ENCODE peak calls at places on chromosomes 7 and 10, in six cellular contexts. R, S, M, O, A and J are unnamed samples.

GRCh38 chr7:133458688-133459087 is 205.8 kb downstream of the EXOC4 start:
- DNase-seq in M (no peak), A (no peak), S (no peak), O (no peak), R (no peak), J (no peak)

GRCh38 chr10:37639200-37639599 is 218.2 kb downstream of the ZNF248 start:
- DNase-seq in R (no peak), M (no peak), S (no peak), O (no peak), A (no peak), J (no peak)

GRCh38 chr7:33237034-33237433 is 107.7 kb downstream of the BBS9 start:
- DNase-seq in R (no peak), O (no peak), A (no peak), S (no peak), M (no peak), J (no peak)

GRCh38 chr10:554182-554848 is 135.2 kb downstream of the DIP2C start:
- DNase-seq in S (no peak), A (no peak), O (no peak), M (no peak), R (peak; percentile 47), J (peak; percentile 61)

GRCh38 chr10:14063531-14064317 is 267.0 kb downstream of the FRMD4A start:
- DNase-seq in R (peak; percentile 96), S (no peak), A (no peak), O (no peak), M (no peak), J (peak; percentile 85)

GRCh38 chr7:157513162-157513621 is 176.4 kb downstream of the DNAJB6 start:
- DNase-seq in R (no peak), O (no peak), M (peak; percentile 71), A (no peak), S (peak; percentile 12), J (peak; percentile 67)

GRCh38 chr10:114525368-114525949 is 121.2 kb upstream of the AFAP1L2 start:
- DNase-seq in R (peak; percentile 14), S (no peak), O (no peak), A (peak; percentile 59), M (no peak), J (no peak)

GRCh38 chr10:49303711-49304110 is 4.7 kb downstream of the C10orf71 start:
- DNase-seq in O (no peak), S (no peak), M (no peak), R (no peak), A (no peak), J (no peak)

GRCh38 chr10:31707578-31708411 is 220.8 kb downstream of the ARHGAP12 start:
- DNase-seq in R (peak; percentile 77), M (no peak), O (peak; percentile 76), A (no peak), S (peak; percentile 62), J (peak; percentile 92)

GRCh38 chr10:121378402-121378801 is 219.8 kb downstream of the FGFR2 start:
- DNase-seq in O (no peak), S (no peak), A (no peak), M (no peak), R (no peak), J (no peak)

GRCh38 chr7:24572421-24573007 is 738 bp upstream of the PALS2 start:
- DNase-seq in S (peak; percentile 46), A (peak; percentile 67), R (peak; percentile 52), O (no peak), M (peak; percentile 19), J (peak; percentile 80)

GRCh38 chr7:113085781-113086390 is 741 bp downstream of the GPR85 start:
- DNase-seq in A (no peak), M (peak; percentile 1), R (peak; percentile 40), O (no peak), S (no peak), J (no peak)

GRCh38 chr7:41870505-41871138 is 167.7 kb upstream of the INHBA start:
- DNase-seq in O (no peak), M (no peak), S (no peak), R (peak; percentile 16), A (no peak), J (no peak)

GRCh38 chr7:38007096-38007495 is 86.7 kb downstream of the EPDR1 start:
- DNase-seq in A (no peak), O (no peak), R (no peak), S (no peak), M (no peak), J (no peak)

GRCh38 chr10:73099141-73099540 is 2.5 kb upstream of the P4HA1 start:
- DNase-seq in M (no peak), S (no peak), R (peak; percentile 20), A (no peak), O (no peak), J (no peak)

GRCh38 chr7:80967536-80968297 is 48.9 kb upstream of the SEMA3C start:
- DNase-seq in R (peak; percentile 45), M (no peak), S (no peak), A (no peak), O (no peak), J (no peak)

GRCh38 chr10:118374404-118374803 is 32.3 kb upstream of the FAM204A start:
- DNase-seq in R (no peak), A (no peak), M (no peak), S (no peak), O (no peak), J (no peak)

GRCh38 chr10:78162867-78163266 is 129.2 kb downstream of the RPS24 start:
- DNase-seq in O (no peak), A (no peak), S (no peak), M (no peak), R (no peak), J (no peak)

GRCh38 chr10:29501692-29502091 is 133.1 kb downstream of the SVIL start:
- DNase-seq in M (no peak), A (peak; percentile 89), R (peak; percentile 96), S (no peak), O (no peak), J (no peak)

GRCh38 chr7:16431646-16432424 is 10.5 kb upstream of the CRPPA start:
- DNase-seq in S (peak; percentile 22), M (peak; percentile 33), O (no peak), R (peak; percentile 38), A (peak; percentile 50), J (no peak)

GRCh38 chr7:125059861-125060456 is 130.3 kb upstream of the POT1 start:
- DNase-seq in M (no peak), S (no peak), O (no peak), A (no peak), R (peak; percentile 39), J (no peak)

GRCh38 chr10:113780681-113781250 is 29.3 kb downstream of the PLEKHS1 start:
- DNase-seq in S (no peak), A (no peak), R (no peak), O (no peak), M (no peak), J (no peak)

GRCh38 chr7:151383638-151384351 is 26.0 kb downstream of the WDR86 start:
- DNase-seq in M (peak; percentile 66), S (no peak), R (no peak), A (peak; percentile 32), O (no peak), J (peak; percentile 35)

GRCh38 chr7:44454348-44454747 is 36.1 kb downstream of the NUDCD3 start:
- DNase-seq in O (no peak), S (peak; percentile 29), M (no peak), A (no peak), R (no peak), J (no peak)